ENCODE peak calls at places on chromosomes 1 and 21, in ten cellular contexts. U is breast epithelium; Z is aorta; F is caudate nucleus; S is CD8-positive, alpha-beta T cell; W is H9; N is left lung; C is lower lobe of right lung; D is epithelial cell of prostate; I is heart right ventricle. H is an unnamed sample.

GRCh38 chr1:7121622-7121988 is 336.4 kb downstream of the CAMTA1 start:
- DNase-seq in U (peak), Z (peak), F (peak), S (no peak), W (no peak), N (no peak), C (no peak), D (no peak), I (peak), H (no peak)

GRCh38 chr1:201399352-201400126 is 415 bp upstream of the LAD1 start:
- DNase-seq in U (peak), Z (no peak), F (no peak), S (no peak), W (peak), N (peak), C (peak), D (no peak), I (no peak), H (no peak)

GRCh38 chr1:227891955-227892871 is 55.5 kb downstream of the WNT9A start:
- DNase-seq in U (peak), Z (peak), F (no peak), S (no peak), W (peak), N (peak), C (peak), D (no peak), I (no peak), H (no peak)

GRCh38 chr1:107648071-107648470 is 316.9 kb downstream of the VAV3 start:
- DNase-seq in U (no peak), Z (no peak), F (no peak), S (no peak), W (no peak), N (no peak), C (no peak), D (peak), I (no peak), H (no peak)

GRCh38 chr1:54609301-54609921 is 13.9 kb downstream of the FAM151A start:
- DNase-seq in U (no peak), Z (no peak), F (peak), S (no peak), W (no peak), N (peak), C (no peak), D (no peak), I (no peak), H (peak)

GRCh38 chr1:156245451-156246232 is 2.2 kb downstream of the PAQR6 start:
- DNase-seq in U (no peak), Z (no peak), F (no peak), S (peak), W (peak), N (peak), C (peak), D (no peak), I (no peak), H (no peak)

GRCh38 chr1:20158358-20159070 is 19.4 kb downstream of the PLA2G2F start:
- DNase-seq in U (no peak), Z (no peak), F (no peak), S (no peak), W (no peak), N (no peak), C (no peak), D (no peak), I (no peak), H (no peak)

GRCh38 chr1:204338359-204338758 is 21.4 kb downstream of the PLEKHA6 start:
- DNase-seq in U (no peak), Z (no peak), F (no peak), S (no peak), W (no peak), N (no peak), C (no peak), D (no peak), I (no peak), H (no peak)

GRCh38 chr21:26170471-26171309 is at the start of gene APP:
- DNase-seq in U (peak), Z (peak), F (peak), S (peak), W (peak), N (peak), C (peak), D (no peak), I (peak), H (peak)

GRCh38 chr21:34933609-34934345 is 115.3 kb downstream of the RUNX1 start:
- DNase-seq in U (no peak), Z (no peak), F (no peak), S (peak), W (no peak), N (no peak), C (no peak), D (no peak), I (no peak), H (no peak)

GRCh38 chr1:230153655-230154296 is 86.7 kb downstream of the GALNT2 start:
- DNase-seq in U (no peak), Z (no peak), F (peak), S (no peak), W (no peak), N (no peak), C (peak), D (no peak), I (no peak), H (peak)

GRCh38 chr1:9289724-9290493 is 2.8 kb upstream of the SPSB1 start:
- DNase-seq in U (no peak), Z (peak), F (no peak), S (no peak), W (no peak), N (no peak), C (no peak), D (no peak), I (peak), H (no peak)

GRCh38 chr1:103156966-103157365 is 48.6 kb upstream of the COL11A1 start:
- DNase-seq in U (no peak), Z (no peak), F (no peak), S (no peak), W (no peak), N (no peak), C (no peak), D (no peak), I (no peak), H (no peak)

GRCh38 chr1:24963099-24963872 is 33.2 kb upstream of the RUNX3 start:
- DNase-seq in U (no peak), Z (no peak), F (no peak), S (peak), W (no peak), N (no peak), C (no peak), D (no peak), I (no peak), H (no peak)

GRCh38 chr1:93474291-93474690 is 26.4 kb downstream of the FNBP1L start:
- DNase-seq in U (no peak), Z (no peak), F (no peak), S (no peak), W (no peak), N (no peak), C (no peak), D (no peak), I (no peak), H (no peak)

GRCh38 chr1:218837051-218837450 is 336.6 kb upstream of the LYPLAL1 start:
- DNase-seq in U (no peak), Z (no peak), F (no peak), S (no peak), W (no peak), N (no peak), C (no peak), D (no peak), I (no peak), H (no peak)

GRCh38 chr1:220926146-220926545 is 46.9 kb downstream of the HLX start:
- DNase-seq in U (no peak), Z (no peak), F (no peak), S (no peak), W (no peak), N (no peak), C (no peak), D (no peak), I (no peak), H (no peak)

GRCh38 chr1:203038217-203038741 is 12.0 kb downstream of the PPFIA4 start:
- DNase-seq in U (no peak), Z (peak), F (peak), S (no peak), W (peak), N (no peak), C (no peak), D (peak), I (peak), H (no peak)

GRCh38 chr1:28139033-28139712 is 37.3 kb downstream of the PTAFR start:
- DNase-seq in U (no peak), Z (no peak), F (no peak), S (no peak), W (no peak), N (no peak), C (no peak), D (no peak), I (no peak), H (no peak)

GRCh38 chr1:25958475-25958874 is 39.4 kb downstream of the PAFAH2 start:
- DNase-seq in U (no peak), Z (no peak), F (no peak), S (no peak), W (no peak), N (no peak), C (no peak), D (no peak), I (no peak), H (no peak)

GRCh38 chr1:189775343-189775742 is 702.3 kb downstream of the BRINP3 start:
- DNase-seq in U (no peak), Z (no peak), F (no peak), S (no peak), W (no peak), N (no peak), C (no peak), D (peak), I (no peak), H (no peak)

GRCh38 chr21:40681164-40681859 is 165.6 kb downstream of the DSCAM start:
- DNase-seq in U (no peak), Z (no peak), F (peak), S (no peak), W (no peak), N (no peak), C (no peak), D (no peak), I (peak), H (peak)

GRCh38 chr1:165666152-165666551 is 32.2 kb downstream of the ALDH9A1 start:
- DNase-seq in U (no peak), Z (no peak), F (no peak), S (no peak), W (no peak), N (no peak), C (no peak), D (no peak), I (no peak), H (no peak)

GRCh38 chr1:117371436-117372151 is 4.3 kb downstream of the MAN1A2 start:
- DNase-seq in U (no peak), Z (no peak), F (no peak), S (no peak), W (no peak), N (no peak), C (no peak), D (no peak), I (no peak), H (no peak)

GRCh38 chr1:230744382-230744781 is 2.8 kb upstream of the CAPN9 start:
- DNase-seq in U (no peak), Z (no peak), F (no peak), S (no peak), W (no peak), N (no peak), C (no peak), D (no peak), I (no peak), H (no peak)

GRCh38 chr1:115113781-115114180 is 24.5 kb upstream of the TSPAN2 start:
- DNase-seq in U (no peak), Z (no peak), F (no peak), S (no peak), W (no peak), N (no peak), C (no peak), D (no peak), I (no peak), H (no peak)

GRCh38 chr1:6239950-6240768 is 3.8 kb upstream of the HES3 start:
- DNase-seq in U (no peak), Z (no peak), F (no peak), S (no peak), W (peak), N (no peak), C (no peak), D (no peak), I (no peak), H (no peak)

GRCh38 chr1:163730366-163730765 is 408.6 kb downstream of the NUF2 start:
- DNase-seq in U (no peak), Z (no peak), F (no peak), S (no peak), W (no peak), N (no peak), C (no peak), D (no peak), I (no peak), H (no peak)

GRCh38 chr1:185409763-185410528 is 92.9 kb upstream of the IVNS1ABP start:
- DNase-seq in U (no peak), Z (no peak), F (no peak), S (no peak), W (no peak), N (no peak), C (no peak), D (no peak), I (no peak), H (no peak)

GRCh38 chr1:164805399-164805798 is 246.4 kb downstream of the PBX1 start:
- DNase-seq in U (no peak), Z (no peak), F (no peak), S (no peak), W (no peak), N (no peak), C (no peak), D (no peak), I (no peak), H (no peak)

GRCh38 chr21:22575165-22575584 is 1577.0 kb downstream of the NCAM2 start:
- DNase-seq in U (no peak), Z (no peak), F (no peak), S (no peak), W (peak), N (no peak), C (no peak), D (no peak), I (no peak), H (no peak)

GRCh38 chr1:81758213-81758612 is 42.5 kb upstream of the ADGRL2 start:
- DNase-seq in U (no peak), Z (no peak), F (no peak), S (no peak), W (no peak), N (no peak), C (no peak), D (no peak), I (no peak), H (no peak)

GRCh38 chr1:161251579-161251978 is 7.0 kb upstream of the PCP4L1 start:
- DNase-seq in U (no peak), Z (no peak), F (no peak), S (no peak), W (no peak), N (no peak), C (no peak), D (no peak), I (no peak), H (no peak)

GRCh38 chr1:150564051-150564991 is 15.1 kb downstream of the MCL1 start:
- DNase-seq in U (peak), Z (peak), F (no peak), S (no peak), W (no peak), N (no peak), C (no peak), D (no peak), I (no peak), H (no peak)

GRCh38 chr1:115325876-115326275 is 12.2 kb downstream of the NGF start:
- DNase-seq in U (no peak), Z (no peak), F (no peak), S (no peak), W (no peak), N (no peak), C (no peak), D (no peak), I (no peak), H (no peak)

GRCh38 chr21:36747815-36748381 is 49.0 kb downstream of the SIM2 start:
- DNase-seq in U (no peak), Z (no peak), F (peak), S (no peak), W (peak), N (no peak), C (no peak), D (no peak), I (peak), H (peak)

GRCh38 chr1:77407738-77408375 is 126.0 kb downstream of the AK5 start:
- DNase-seq in U (no peak), Z (no peak), F (no peak), S (no peak), W (no peak), N (no peak), C (no peak), D (no peak), I (no peak), H (no peak)
- H3K27ac ChIP-seq in U (no peak), Z (no peak), F (no peak), S (no peak), W (no peak), N (no peak), C (no peak), D (no peak), I (no peak), H (no peak)

DNA sequence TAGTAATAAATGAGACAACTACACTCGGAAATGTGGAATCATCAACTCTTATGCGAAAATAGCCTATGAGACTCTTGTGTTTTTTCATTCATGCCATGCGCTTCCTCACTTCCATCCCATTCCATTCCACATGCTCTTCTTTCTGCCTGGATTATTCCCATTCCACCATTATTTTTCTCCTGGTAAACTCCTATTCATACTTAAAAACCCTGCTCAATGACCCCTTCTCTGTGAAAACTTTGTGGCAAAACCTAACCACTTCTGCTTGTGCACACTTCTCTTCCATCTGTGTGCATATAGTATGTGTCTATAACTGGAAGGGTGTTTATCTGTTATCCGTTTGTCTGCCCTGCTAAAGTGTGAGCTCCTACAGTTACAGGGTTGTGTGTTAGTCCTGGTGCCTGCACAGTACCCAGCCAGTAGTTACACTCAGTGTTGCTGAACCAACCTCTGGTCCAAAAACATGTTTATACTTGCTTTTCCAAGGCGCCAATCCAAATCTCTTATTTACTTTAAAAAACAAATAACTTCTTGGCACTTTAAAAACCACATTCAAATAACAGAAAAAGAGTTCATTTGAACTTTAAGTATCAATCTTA is 10.7 kb downstream of the EPHX1 start:
- DNase-seq in U (no peak), Z (no peak), F (no peak), S (no peak), W (no peak), N (no peak), C (no peak), D (no peak), I (no peak), H (no peak)
- H3K27ac ChIP-seq in U (no peak), Z (no peak), F (no peak), S (no peak), W (no peak), N (no peak), C (peak), D (no peak), I (peak), H (no peak)

DNA sequence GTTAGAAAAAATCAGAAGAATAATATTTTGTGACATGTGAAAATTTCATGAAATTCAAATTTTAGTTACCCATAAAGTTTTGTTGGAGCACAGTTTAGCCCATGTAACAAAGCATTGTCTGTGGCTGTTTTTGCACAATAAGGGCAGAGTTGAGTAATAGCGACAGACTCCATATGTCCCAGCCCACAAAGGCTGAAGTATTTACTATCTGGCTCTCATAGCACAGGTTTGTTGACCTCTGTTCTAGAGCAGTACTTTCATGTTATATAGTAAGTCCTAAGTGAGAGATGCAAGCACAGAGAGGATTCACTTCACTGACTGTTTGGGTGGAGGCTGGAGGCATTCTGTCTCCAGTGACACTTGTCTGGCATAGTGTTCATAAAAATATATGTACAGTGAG is 6.8 kb downstream of the LAMC1 start:
- DNase-seq in U (no peak), Z (no peak), F (no peak), S (no peak), W (no peak), N (no peak), C (no peak), D (no peak), I (no peak), H (no peak)
- H3K27ac ChIP-seq in U (peak), Z (peak), F (no peak), S (no peak), W (no peak), N (no peak), C (no peak), D (peak), I (no peak), H (no peak)

GRCh38 chr1:209648366-209648765 is 3.9 kb downstream of the LAMB3 start:
- DNase-seq in U (no peak), Z (no peak), F (no peak), S (no peak), W (no peak), N (no peak), C (no peak), D (no peak), I (no peak), H (no peak)
- H3K27ac ChIP-seq in U (no peak), Z (no peak), F (no peak), S (no peak), W (no peak), N (peak), C (no peak), D (peak), I (peak), H (no peak)

DNA sequence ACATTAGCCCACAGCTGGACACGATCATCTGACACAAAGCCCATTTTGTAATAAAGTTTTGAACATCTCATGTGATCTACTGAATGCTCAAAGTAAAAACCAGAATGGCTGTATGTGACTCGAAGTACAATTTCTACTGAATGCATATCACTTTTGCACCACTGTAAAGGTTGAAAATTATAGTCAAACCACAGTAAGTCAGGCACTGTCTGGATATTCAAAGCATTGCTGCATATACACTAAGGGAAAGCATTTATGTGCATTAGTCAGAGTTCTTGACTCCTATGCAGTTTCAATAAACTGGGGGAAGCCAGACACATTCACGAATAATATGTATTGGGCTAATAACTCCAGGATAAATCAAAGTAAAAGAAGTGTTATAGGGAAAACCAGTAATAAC is 12.2 kb upstream of the TDRD10 start:
- DNase-seq in U (no peak), Z (no peak), F (no peak), S (no peak), W (no peak), N (no peak), C (no peak), D (no peak), I (no peak), H (no peak)
- H3K27ac ChIP-seq in U (no peak), Z (no peak), F (no peak), S (no peak), W (no peak), N (peak), C (peak), D (no peak), I (peak), H (no peak)